ENCODE peak calls at places on chromosomes 11 and 22, in four cellular contexts. R is left ventricle myocardium inferior, F is tibial artery, Y is IMR-90. A is an unnamed sample.

GRCh38 chr22:39972656-39973055 is 12.5 kb downstream of the TMA7B start:
- DNase-seq in Y (no peak), F (no peak), R (no peak), A (no peak)

GRCh38 chr22:35552186-35552842 is 11.7 kb downstream of the RASD2 start:
- DNase-seq in Y (no peak), R (no peak), F (no peak), A (no peak)

GRCh38 chr11:7251836-7252682 is at the start of gene SYT9:
- DNase-seq in F (no peak), R (no peak), Y (no peak), A (peak; percentile 79)

GRCh38 chr22:38923463-38924196 is 33.8 kb upstream of the APOBEC3A start:
- DNase-seq in Y (peak; percentile 85), R (peak; percentile 63), F (peak; percentile 73), A (peak; percentile 79)

GRCh38 chr11:114054830-114055229 is 4.7 kb upstream of the ZBTB16 start:
- DNase-seq in F (no peak), Y (no peak), R (no peak), A (no peak)

GRCh38 chr22:37716708-37717107 is 19.9 kb downstream of the TRIOBP start:
- DNase-seq in F (no peak), R (no peak), Y (peak; percentile 33), A (no peak)

GRCh38 chr11:47359586-47359985 is 7.1 kb upstream of the MYBPC3 start:
- DNase-seq in R (no peak), F (no peak), Y (no peak), A (no peak)

GRCh38 chr11:12207384-12208150 is 97.2 kb downstream of the MICAL2 start:
- DNase-seq in F (peak; percentile 10), Y (peak; percentile 86), R (no peak), A (peak; percentile 5)

GRCh38 chr11:6468712-6469495 is 4.8 kb downstream of the TRIM3 start:
- DNase-seq in R (peak; percentile 91), Y (peak; percentile 87), F (peak; percentile 94), A (peak; percentile 84)

GRCh38 chr11:1390603-1391164 is 950 bp downstream of the BRSK2 start:
- DNase-seq in F (no peak), R (peak; percentile 57), Y (peak; percentile 5), A (no peak)

GRCh38 chr11:31655483-31655882 is 145.9 kb downstream of the ELP4 start:
- DNase-seq in R (no peak), Y (peak; percentile 85), F (no peak), A (no peak)

GRCh38 chr11:1639102-1639620 is 9.6 kb downstream of the KRTAP5-5 start:
- DNase-seq in F (no peak), R (peak; percentile 63), Y (no peak), A (no peak)

GRCh38 chr11:64368673-64369074 is 9.7 kb downstream of the RPS6KA4 start:
- DNase-seq in R (no peak), Y (no peak), F (no peak), A (no peak)

GRCh38 chr11:113176561-113176960 is 137.8 kb upstream of the TTC12 start:
- DNase-seq in Y (no peak), F (no peak), R (no peak), A (no peak)

GRCh38 chr22:49480896-49481650 is 346.6 kb downstream of the BRD1 start:
- DNase-seq in F (no peak), Y (no peak), R (no peak), A (no peak)
- H3K9me3 ChIP-seq in F (no peaks in the 10 kb centered on the region), Y (peaks cover 46% of the 10 kb centered on the region), R (peaks cover 3% of the 10 kb centered on the region), A (no peaks in the 10 kb centered on the region)

GRCh38 chr11:61954106-61955030 is 4.2 kb downstream of the BEST1 start:
- DNase-seq in Y (no peak), F (no peak), R (no peak), A (peak; percentile 73)
- TF ChIP-seq CTCF in Y (no peak), F (no peak), R (no peak), A (no peak)

GRCh38 chr22:32619614-32620426 is 145.2 kb downstream of the FBXO7 start:
- DNase-seq in F (peak; percentile 83), Y (peak; percentile 89), R (peak; percentile 64), A (no peak)
- H3K4me1 ChIP-seq in F (peaks cover 63% of the 10 kb centered on the region), Y (peaks cover 41% of the 10 kb centered on the region), R (peaks cover 80% of the 10 kb centered on the region), A (peaks cover 68% of the 10 kb centered on the region)

DNA sequence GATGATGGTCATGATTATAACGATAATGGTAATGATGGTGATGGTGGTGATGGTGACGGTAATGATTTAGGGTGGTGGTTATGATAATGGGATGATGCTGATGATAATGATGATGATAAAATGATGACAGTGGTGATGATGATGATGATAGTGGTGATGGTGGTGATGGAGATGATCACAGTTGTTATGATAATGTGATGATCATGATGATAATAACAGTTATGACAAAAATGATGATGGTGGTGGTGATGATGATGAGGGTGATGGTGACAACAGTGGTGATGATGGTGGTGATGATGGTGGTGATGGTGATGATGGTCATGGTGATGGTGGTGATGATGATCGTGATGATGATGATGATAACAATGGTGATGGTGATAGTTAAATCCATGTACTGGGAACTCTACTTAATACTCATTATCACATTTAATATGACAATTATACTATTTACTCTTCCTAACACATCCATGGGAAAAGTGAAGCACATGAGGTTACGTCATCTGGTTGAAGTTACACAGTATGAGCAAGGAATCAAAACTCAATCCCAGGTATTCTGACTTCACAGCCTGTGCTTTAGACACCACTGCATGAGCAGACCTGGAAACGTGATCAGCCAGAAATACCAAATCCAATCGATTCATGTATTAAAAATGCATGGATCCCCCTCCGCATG is 322.2 kb downstream of the BRD1 start:
- DNase-seq in F (no peak), R (no peak), Y (no peak), A (no peak)
- H3K9me3 ChIP-seq in F (no peaks in the 10 kb centered on the region), R (peaks cover 8% of the 10 kb centered on the region), Y (peaks cover 38% of the 10 kb centered on the region), A (peaks cover 2% of the 10 kb centered on the region)

A was measured in upper lobe of right lung.